ENCODE peak calls at places on chromosomes 1 and 21, in seven cellular contexts. T is activated gamma-delta T cell treated with Interleukin-2 at 50 U/mL for 16 hours, B is cardiac fibroblast, X is SK-N-MC, G is dorsolateral prefrontal cortex, O is small intestine, J is NCI-H774. A is an unnamed sample.

GRCh38 chr1:48492392-48492791 is 20.4 kb upstream of the SPATA6 start:
- DNase-seq in T (no peak), B (peak), X (no peak), G (no peak), O (peak), J (peak), A (no peak)

GRCh38 chr1:64072089-64072835 is 131.2 kb upstream of the UBE2U start:
- DNase-seq in T (no peak), B (peak), X (no peak), G (no peak), O (no peak), J (peak), A (no peak)

GRCh38 chr1:206498685-206499084 is 8.6 kb upstream of the RASSF5 start:
- DNase-seq in T (no peak), B (no peak), X (no peak), G (no peak), O (no peak), J (no peak), A (no peak)

GRCh38 chr1:220528049-220528678 is at the start of gene MARK1:
- DNase-seq in T (no peak), B (peak), X (no peak), G (peak), O (peak), J (peak), A (peak)

GRCh38 chr1:102879439-102879993 is 228.8 kb downstream of the COL11A1 start:
- DNase-seq in T (no peak), B (peak), X (no peak), G (no peak), O (no peak), J (no peak), A (no peak)

GRCh38 chr1:92804721-92805169 is 19.8 kb upstream of the EVI5 start:
- DNase-seq in T (no peak), B (peak), X (peak), G (peak), O (peak), J (peak), A (peak)

GRCh38 chr1:32933742-32934322 is 30.8 kb downstream of the RNF19B start:
- DNase-seq in T (no peak), B (peak), X (no peak), G (no peak), O (peak), J (no peak), A (no peak)

GRCh38 chr1:160178731-160179130 is 11.6 kb upstream of the CASQ1 start:
- DNase-seq in T (no peak), B (no peak), X (no peak), G (no peak), O (no peak), J (no peak), A (no peak)

GRCh38 chr1:2598329-2598931 is 11.9 kb downstream of the PRXL2B start:
- DNase-seq in T (no peak), B (no peak), X (no peak), G (no peak), O (no peak), J (no peak), A (no peak)

GRCh38 chr1:241972703-241973375 is 15.3 kb downstream of the BECN2 start:
- DNase-seq in T (no peak), B (peak), X (no peak), G (peak), O (no peak), J (no peak), A (no peak)

GRCh38 chr1:9294910-9295636 is 2.4 kb downstream of the SPSB1 start:
- DNase-seq in T (no peak), B (peak), X (no peak), G (peak), O (peak), J (no peak), A (no peak)

GRCh38 chr1:223820515-223820858 is 25.3 kb downstream of the TP53BP2 start:
- DNase-seq in T (no peak), B (no peak), X (no peak), G (no peak), O (no peak), J (no peak), A (no peak)

GRCh38 chr1:221923921-221924598 is 182.2 kb upstream of the DUSP10 start:
- DNase-seq in T (no peak), B (peak), X (no peak), G (no peak), O (no peak), J (no peak), A (no peak)

GRCh38 chr1:201214461-201214860 is 23.8 kb downstream of the IGFN1 start:
- DNase-seq in T (no peak), B (no peak), X (no peak), G (peak), O (peak), J (no peak), A (no peak)

GRCh38 chr1:206547104-206547503 is 39.8 kb downstream of the RASSF5 start:
- DNase-seq in T (no peak), B (no peak), X (no peak), G (no peak), O (no peak), J (no peak), A (no peak)

GRCh38 chr1:3052501-3052900 is 16.5 kb upstream of the PRDM16 start:
- DNase-seq in T (no peak), B (no peak), X (no peak), G (no peak), O (no peak), J (no peak), A (no peak)

GRCh38 chr21:45944601-45945000 is 37.0 kb upstream of the COL6A1 start:
- DNase-seq in T (no peak), B (no peak), X (no peak), G (no peak), O (no peak), J (no peak), A (no peak)

GRCh38 chr1:67791686-67792475 is 41.4 kb downstream of the GNG12 start:
- DNase-seq in T (no peak), B (peak), X (no peak), G (no peak), O (no peak), J (no peak), A (no peak)

GRCh38 chr1:22114083-22115012 is 28.5 kb downstream of the WNT4 start:
- DNase-seq in T (no peak), B (peak), X (no peak), G (peak), O (no peak), J (no peak), A (peak)

GRCh38 chr1:221620437-221621384 is 121.2 kb downstream of the DUSP10 start:
- DNase-seq in T (no peak), B (peak), X (no peak), G (no peak), O (no peak), J (no peak), A (no peak)

GRCh38 chr1:27382950-27383627 is at the start of gene CD164L2:
- DNase-seq in T (no peak), B (no peak), X (no peak), G (no peak), O (peak), J (peak), A (no peak)

GRCh38 chr1:25991937-25992688 is 5.8 kb downstream of the PAFAH2 start:
- DNase-seq in T (no peak), B (peak), X (no peak), G (no peak), O (no peak), J (no peak), A (no peak)

GRCh38 chr1:100735244-100735643 is 15.7 kb downstream of the VCAM1 start:
- DNase-seq in T (no peak), B (no peak), X (no peak), G (no peak), O (no peak), J (no peak), A (no peak)

GRCh38 chr1:181179980-181180964 is 91.8 kb downstream of the IER5 start:
- DNase-seq in T (no peak), B (peak), X (no peak), G (peak), O (peak), J (peak), A (peak)

GRCh38 chr1:2258122-2258812 is 30.1 kb downstream of the SKI start:
- DNase-seq in T (no peak), B (peak), X (no peak), G (no peak), O (no peak), J (no peak), A (no peak)

GRCh38 chr1:86913399-86913895 is 479 bp downstream of the SELENOF start:
- DNase-seq in T (peak), B (peak), X (peak), G (peak), O (peak), J (no peak), A (no peak)

GRCh38 chr1:52603680-52604501 is 1.7 kb downstream of the GPX7 start:
- DNase-seq in T (no peak), B (peak), X (no peak), G (peak), O (no peak), J (no peak), A (no peak)

GRCh38 chr21:37153935-37154350 is 80.9 kb downstream of the TTC3 start:
- DNase-seq in T (no peak), B (peak), X (no peak), G (no peak), O (peak), J (no peak), A (no peak)

GRCh38 chr1:29186252-29186651 is 4.6 kb upstream of the SRSF4 start:
- DNase-seq in T (no peak), B (no peak), X (no peak), G (no peak), O (no peak), J (no peak), A (no peak)

GRCh38 chr1:11736746-11737639 is 1.1 kb downstream of the AGTRAP start:
- DNase-seq in T (no peak), B (peak), X (no peak), G (no peak), O (peak), J (no peak), A (no peak)

A was measured in nucleus accumbens.